ENCODE peak calls at places on chromosome 17, in five cellular contexts. C is epithelial cell of esophagus; W is lung; S is GM12865; R is CD4-positive, alpha-beta memory T cell. I is an unnamed sample.

GRCh38 chr17:81223758-81224122 is 975 bp upstream of the CEP131 start:
- DNase-seq in R (no peak), C (no peak), W (no peak), S (no peak), I (no peak)

GRCh38 chr17:63986842-63987615 is 11.1 kb upstream of the PRR29 start:
- DNase-seq in W (no peak), S (no peak), R (no peak), C (no peak), I (no peak)

GRCh38 chr17:79051306-79051705 is 23.3 kb upstream of the ENGASE start:
- DNase-seq in C (no peak), R (no peak), W (no peak), S (no peak), I (no peak)

GRCh38 chr17:64778367-64779290 is 116.5 kb upstream of the SMURF2 start:
- DNase-seq in C (peak; percentile 30), W (no peak), S (peak; percentile 63), R (peak; percentile 24), I (no peak)

GRCh38 chr17:21495281-21495680 is 119.1 kb downstream of the KCNJ12 start:
- DNase-seq in W (no peak), R (no peak), C (no peak), S (no peak), I (no peak)

GRCh38 chr17:6748617-6749016 is 7.2 kb upstream of the XAF1 start:
- DNase-seq in S (no peak), R (no peak), C (no peak), W (no peak), I (no peak)

GRCh38 chr17:47315451-47316266 is 8.1 kb upstream of the EFCAB13 start:
- DNase-seq in C (peak; percentile 76), W (no peak), R (peak; percentile 56), S (peak; percentile 79), I (peak; percentile 44)

GRCh38 chr17:19508327-19508867 is 25.3 kb upstream of the SLC47A1 start:
- DNase-seq in S (no peak), R (no peak), W (peak; percentile 32), C (no peak), I (no peak)

DNA sequence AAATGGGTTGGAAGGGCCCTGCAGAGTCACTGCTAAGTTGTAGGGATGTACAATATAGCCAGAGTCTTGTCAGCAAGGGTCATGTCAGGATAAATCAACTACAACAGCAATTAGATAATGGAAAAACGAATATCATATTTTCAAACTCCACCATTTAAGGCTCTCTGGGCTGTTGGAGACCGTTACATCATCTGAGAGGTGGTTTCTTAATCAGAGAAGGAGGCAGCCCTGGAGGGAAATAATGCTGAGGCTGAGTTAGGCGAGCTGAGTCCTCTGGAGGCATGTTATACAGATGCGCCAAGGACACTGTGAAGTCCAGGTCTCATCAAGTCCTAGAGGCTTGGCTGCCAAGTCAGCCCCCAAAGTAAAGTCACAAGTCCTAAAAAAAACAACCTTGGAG is 30.3 kb downstream of the LYRM9 start:
- DNase-seq in W (no peak), C (no peak), S (no peak), R (no peak), I (no peak)
- H3K4me3 ChIP-seq in W (no peak overlapping the region), C (no peak overlapping the region), S (no peak overlapping the region), R (no peak overlapping the region), I (no peak overlapping the region)

GRCh38 chr17:57543230-57543629 is 201.9 kb downstream of the CCDC182 start:
- DNase-seq in C (no peak), R (no peak), S (no peak), W (no peak), I (no peak)
- H3K4me3 ChIP-seq in C (no peak overlapping the region), R (no peak overlapping the region), S (no peak overlapping the region), W (no peak overlapping the region), I (no peak overlapping the region)

DNA sequence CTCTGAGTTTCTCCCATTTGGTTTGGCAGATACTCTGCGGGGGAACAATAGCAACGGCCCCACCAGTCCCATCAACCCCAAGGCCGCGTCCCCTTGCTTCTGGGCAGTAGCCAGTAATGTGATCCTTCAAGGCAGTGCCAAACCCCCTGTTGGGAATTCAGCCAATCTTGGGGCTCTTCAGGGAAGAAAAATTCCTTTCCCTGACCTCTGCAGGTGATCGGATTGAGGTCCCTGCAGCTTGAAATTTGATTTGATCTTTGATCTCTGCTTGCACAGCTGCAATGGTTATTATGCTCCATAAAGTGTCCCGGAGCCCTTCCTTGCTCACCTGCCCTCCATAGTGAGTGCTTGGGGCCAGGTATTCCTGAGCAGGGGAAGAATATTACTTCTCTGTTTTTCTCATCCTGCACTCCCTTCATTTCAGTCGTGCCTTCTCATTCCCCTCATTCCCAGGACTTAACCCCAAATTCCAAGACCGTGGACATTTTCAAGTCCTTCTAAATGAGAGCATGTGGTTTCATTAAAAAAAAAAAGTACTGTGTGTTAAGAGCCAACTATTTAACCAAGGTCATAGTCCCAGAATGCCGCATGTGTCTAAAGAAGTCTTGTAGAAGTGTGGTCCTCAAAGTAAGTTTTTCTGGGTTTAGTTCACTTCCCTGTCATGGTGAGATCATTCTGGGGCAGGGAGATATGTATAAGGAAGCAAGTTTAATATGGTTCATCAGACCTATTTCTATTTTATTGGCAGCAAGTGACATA is 56.3 kb downstream of the SOX9 start:
- DNase-seq in S (no peak), R (no peak), C (no peak), W (no peak), I (no peak)
- H3K4me3 ChIP-seq in S (no peak overlapping the region), R (no peak overlapping the region), C (no peak overlapping the region), W (no peak overlapping the region), I (no peak overlapping the region)

GRCh38 chr17:37744633-37744927 is 279 bp downstream of the HNF1B start:
- DNase-seq in W (no peak), S (no peak), C (no peak), R (no peak), I (no peak)

GRCh38 chr17:37742114-37742761 is 2.6 kb downstream of the HNF1B start:
- DNase-seq in W (no peak), R (no peak), S (no peak), C (peak; percentile 10), I (no peak)

GRCh38 chr17:37743875-37744632 is 805 bp downstream of the HNF1B start:
- DNase-seq in W (peak; percentile 49), S (peak; percentile 23), R (no peak), C (no peak), I (no peak)

GRCh38 chr17:37742762-37743611 is 1.9 kb downstream of the HNF1B start:
- DNase-seq in W (no peak), C (no peak), S (no peak), R (no peak), I (no peak)

DNA sequence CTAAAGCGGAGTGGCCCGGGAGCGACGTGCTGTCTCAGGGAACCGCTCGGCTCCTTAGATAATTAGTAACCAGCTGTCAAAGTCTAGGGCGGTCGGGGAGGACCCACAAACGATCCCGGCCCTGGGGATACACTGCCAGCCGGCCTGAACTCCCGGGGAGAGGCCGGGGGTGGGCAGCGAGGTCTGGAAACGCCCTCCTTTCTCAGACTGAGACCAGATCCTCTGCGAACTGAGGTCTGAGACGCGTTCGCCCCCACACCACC is 1.3 kb downstream of the HNF1B start:
- DNase-seq in W (no peak), S (no peak), C (no peak), R (no peak), I (no peak)
- H3K4me3 ChIP-seq in W (peak overlapping the region; percentile 57), S (peak overlapping the region; percentile 54), C (no peak overlapping the region), R (no peak overlapping the region), I (no peak overlapping the region)

GRCh38 chr17:39915559-39915958 is 2.9 kb downstream of the GSDMB start:
- DNase-seq in W (no peak), S (peak; percentile 78), C (no peak), R (no peak), I (no peak)

GRCh38 chr17:39913989-39914388 is 4.4 kb downstream of the GSDMB start:
- DNase-seq in W (no peak), S (no peak), C (no peak), R (no peak), I (no peak)

GRCh38 chr17:39920218-39921210 is 2.1 kb upstream of the GSDMB start:
- DNase-seq in W (no peak), S (peak; percentile 53), R (peak; percentile 32), C (no peak), I (peak; percentile 56)

GRCh38 chr17:39919087-39919683 is 750 bp upstream of the GSDMB start:
- DNase-seq in R (no peak), C (no peak), W (no peak), S (no peak), I (no peak)

GRCh38 chr17:39916918-39917317 is 1.5 kb downstream of the GSDMB start:
- DNase-seq in W (no peak), S (no peak), R (no peak), C (no peak), I (no peak)
- H3K4me3 ChIP-seq in W (no peak overlapping the region), S (no peak overlapping the region), R (no peak overlapping the region), C (no peak overlapping the region), I (no peak overlapping the region)

GRCh38 chr17:74859439-74860228 is at the start of gene GRIN2C:
- DNase-seq in W (no peak), S (no peak), R (peak; percentile 27), C (no peak), I (no peak)
- H3K4me3 ChIP-seq in W (no peak within 1 kb of the TSS), S (no peak within 1 kb of the TSS), R (no peak within 1 kb of the TSS), C (no peak within 1 kb of the TSS), I (no peak within 1 kb of the TSS)

DNA sequence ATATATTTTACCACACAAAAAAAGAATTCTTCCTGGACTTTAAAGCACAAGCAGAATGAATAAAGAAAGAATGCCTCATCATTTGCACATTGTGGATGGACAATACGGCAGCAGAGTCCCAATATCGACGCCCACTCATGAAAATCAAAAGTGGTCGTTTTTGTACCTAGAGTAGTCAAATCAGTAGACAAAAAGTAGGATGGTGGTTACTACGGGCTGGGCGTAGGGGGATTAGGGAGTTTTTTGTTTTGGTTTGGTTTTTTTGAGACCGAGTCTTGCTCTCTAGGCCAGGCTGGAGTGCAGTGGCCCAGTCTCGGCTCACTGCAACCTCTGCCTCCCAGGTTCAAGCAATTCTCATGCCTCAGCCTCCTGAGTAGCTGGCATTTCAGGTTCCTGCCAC is 8.6 kb upstream of the CENPV start:
- DNase-seq in C (no peak), W (no peak), S (peak; percentile 38), R (no peak), I (no peak)
- H3K4me3 ChIP-seq in C (no peak overlapping the region), W (no peak overlapping the region), S (no peak overlapping the region), R (no peak overlapping the region), I (no peak overlapping the region)